ENCODE peak calls at places on chromosomes 12 and 14, in seven cellular contexts. Z is lung, S is GM23248, I is psoas muscle, P is ascending aorta, N is Peyer's patch, U is fibroblast of lung. B is an unnamed sample.
A peak's percentile ranks its signal among the peaks of the same experiment; 100 is the strongest.

GRCh38 chr12:58803893-58804292 is 116.4 kb downstream of the LRIG3 start:
- DNase-seq in N (no peak), P (no peak), Z (no peak), U (peak; percentile 83), I (no peak), S (peak; percentile 85), B (no peak)

GRCh38 chr14:80751285-80751684 is 190.3 kb downstream of the CEP128 start:
- DNase-seq in Z (no peak), U (no peak), I (no peak), P (no peak), N (no peak), S (no peak), B (no peak)

GRCh38 chr14:95255487-95255886 is 64.2 kb downstream of the CLMN start:
- DNase-seq in P (no peak), I (peak; percentile 37), U (peak; percentile 32), S (no peak), Z (peak; percentile 84), N (peak; percentile 33), B (peak; percentile 42)

GRCh38 chr14:97642631-97643030 is 845.4 kb downstream of the VRK1 start:
- DNase-seq in I (no peak), N (no peak), S (no peak), P (no peak), Z (no peak), U (no peak), B (no peak)

GRCh38 chr14:40240456-40240855 is 808.2 kb upstream of the FBXO33 start:
- DNase-seq in S (no peak), U (no peak), Z (no peak), P (no peak), N (no peak), I (no peak), B (no peak)

GRCh38 chr12:31773867-31774266 is 45.0 kb upstream of the AMN1 start:
- DNase-seq in I (no peak), N (peak; percentile 51), U (no peak), P (no peak), Z (no peak), S (no peak), B (no peak)

GRCh38 chr14:101379842-101380241 is 181.5 kb upstream of the DIO3 start:
- DNase-seq in P (no peak), U (no peak), N (no peak), S (no peak), Z (no peak), I (no peak), B (no peak)

GRCh38 chr14:56528927-56529326 is 50.7 kb upstream of the TMEM260 start:
- DNase-seq in I (no peak), P (no peak), Z (no peak), N (no peak), U (no peak), S (no peak), B (no peak)

GRCh38 chr12:3086729-3087323 is 9.6 kb downstream of the TSPAN9 start:
- DNase-seq in P (no peak), I (no peak), Z (no peak), S (no peak), U (no peak), N (no peak), B (no peak)

GRCh38 chr14:92199763-92200162 is 78.0 kb downstream of the CPSF2 start:
- DNase-seq in I (no peak), Z (no peak), U (no peak), P (peak; percentile 21), N (no peak), S (no peak), B (no peak)

GRCh38 chr12:39643052-39643451 is 23.4 kb upstream of the ABCD2 start:
- DNase-seq in P (no peak), Z (no peak), S (no peak), N (no peak), U (no peak), I (no peak), B (no peak)

GRCh38 chr14:68734231-68734732 is 58.6 kb downstream of the ZFP36L1 start:
- DNase-seq in Z (no peak), S (no peak), U (no peak), N (peak; percentile 31), I (no peak), P (no peak), B (no peak)

GRCh38 chr12:44246481-44247105 is 410.7 kb downstream of the TMEM117 start:
- DNase-seq in S (no peak), Z (no peak), I (no peak), P (no peak), U (no peak), N (no peak), B (no peak)

GRCh38 chr14:85131523-85131922 is 398.4 kb upstream of the FLRT2 start:
- DNase-seq in S (no peak), N (no peak), U (no peak), P (no peak), Z (no peak), I (no peak), B (peak; percentile 15)

GRCh38 chr12:78149459-78149858 is 318.8 kb downstream of the NAV3 start:
- DNase-seq in I (no peak), N (no peak), Z (no peak), U (peak; percentile 9), S (no peak), P (no peak), B (no peak)

GRCh38 chr14:91372680-91373495 is 44.7 kb downstream of the CCDC88C start:
- DNase-seq in U (no peak), Z (no peak), N (peak; percentile 70), S (no peak), P (no peak), I (no peak), B (no peak)

DNA sequence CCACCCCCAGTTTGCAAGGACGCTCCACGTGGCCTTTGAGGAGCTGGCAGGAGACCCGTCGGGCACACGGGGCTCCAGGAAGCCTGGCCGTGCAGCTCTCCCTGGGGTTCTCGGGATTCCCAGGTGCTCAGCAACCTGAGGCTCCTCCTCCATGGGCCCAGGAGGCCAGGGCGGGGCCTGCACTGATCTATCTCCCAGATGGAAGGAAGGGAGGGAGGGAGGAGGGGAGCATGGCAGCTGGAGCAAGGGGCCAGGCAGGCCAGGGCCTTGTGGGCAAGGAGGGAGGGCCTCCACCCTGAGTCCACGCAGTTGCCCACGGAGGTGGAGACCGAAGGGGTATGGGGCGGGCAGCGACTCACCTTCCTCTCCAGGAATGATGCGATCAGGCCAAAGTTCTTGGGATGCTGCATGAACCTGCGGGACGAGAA is 127.3 kb downstream of the RFLNA start:
- DNase-seq in P (peak; percentile 79), N (no peak), S (peak; percentile 46), I (no peak), U (peak; percentile 42), Z (peak; percentile 68), B (peak; percentile 85)
- H3K4me1 ChIP-seq in P (peaks cover 10% of the 10 kb centered on the region), N (peaks cover 17% of the 10 kb centered on the region), S (peaks cover 20% of the 10 kb centered on the region), I (peaks cover 25% of the 10 kb centered on the region), U (peaks cover 28% of the 10 kb centered on the region), Z (peaks cover 11% of the 10 kb centered on the region), B (peaks cover 22% of the 10 kb centered on the region)

GRCh38 chr14:44962573-44963528 is 861 bp downstream of the TOGARAM1 start:
- DNase-seq in Z (peak; percentile 47), N (peak; percentile 23), S (peak; percentile 82), U (peak; percentile 50), I (peak; percentile 66), P (peak; percentile 75), B (peak; percentile 29)
- H3K4me1 ChIP-seq in Z (peaks cover 8% of the 10 kb centered on the region), N (peaks cover 40% of the 10 kb centered on the region), S (peaks cover 46% of the 10 kb centered on the region), U (peaks cover 2% of the 10 kb centered on the region), I (peaks cover 65% of the 10 kb centered on the region), P (peaks cover 4% of the 10 kb centered on the region), B (peaks cover 6% of the 10 kb centered on the region)

DNA sequence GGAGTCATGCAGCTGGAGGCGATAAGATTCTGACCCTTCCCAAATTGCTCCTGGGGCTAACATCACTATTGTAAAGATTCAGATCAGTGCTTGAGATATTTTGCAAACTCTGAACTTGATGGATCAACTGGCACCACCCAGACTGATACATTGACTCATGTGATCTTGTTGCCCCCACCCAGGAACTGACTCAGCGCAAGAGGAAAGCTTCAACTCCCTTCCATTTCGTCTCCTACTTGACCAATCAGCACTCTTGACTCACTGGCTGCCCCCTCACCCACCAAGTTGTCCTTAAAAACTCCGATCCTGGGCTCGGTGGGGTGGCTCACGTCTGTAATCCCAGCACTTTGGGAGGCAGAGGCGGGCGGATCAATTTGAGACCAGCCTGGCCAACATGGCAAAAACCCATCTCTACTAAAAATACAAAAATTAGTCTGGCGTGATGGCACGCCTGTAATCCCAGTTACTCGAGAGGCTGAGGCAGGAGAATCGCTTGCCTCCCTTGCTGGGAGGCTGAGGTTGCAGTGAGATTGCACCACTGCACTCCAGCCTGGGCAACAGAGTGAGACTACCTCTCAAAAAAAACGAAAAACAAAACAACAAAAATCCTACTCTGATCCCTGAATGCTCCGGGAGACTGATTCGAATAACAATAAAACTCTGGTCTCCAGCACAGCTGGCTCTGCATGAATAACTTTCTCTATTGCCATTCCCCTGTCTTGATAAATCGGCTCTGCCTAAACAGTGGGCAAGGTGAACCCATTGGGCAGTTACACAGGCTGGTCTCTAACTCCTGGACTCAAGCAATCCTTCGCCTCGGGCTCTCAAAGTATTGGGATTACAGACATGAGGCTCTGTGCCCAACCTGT is 9.8 kb upstream of the ARF6 start:
- DNase-seq in N (no peak), I (no peak), U (no peak), S (no peak), P (no peak), Z (no peak), B (no peak)
- H3K4me1 ChIP-seq in N (no peaks in the 10 kb centered on the region), I (no peaks in the 10 kb centered on the region), U (peaks cover 4% of the 10 kb centered on the region), S (peaks cover 6% of the 10 kb centered on the region), P (no peaks in the 10 kb centered on the region), Z (no peaks in the 10 kb centered on the region), B (no peaks in the 10 kb centered on the region)

DNA sequence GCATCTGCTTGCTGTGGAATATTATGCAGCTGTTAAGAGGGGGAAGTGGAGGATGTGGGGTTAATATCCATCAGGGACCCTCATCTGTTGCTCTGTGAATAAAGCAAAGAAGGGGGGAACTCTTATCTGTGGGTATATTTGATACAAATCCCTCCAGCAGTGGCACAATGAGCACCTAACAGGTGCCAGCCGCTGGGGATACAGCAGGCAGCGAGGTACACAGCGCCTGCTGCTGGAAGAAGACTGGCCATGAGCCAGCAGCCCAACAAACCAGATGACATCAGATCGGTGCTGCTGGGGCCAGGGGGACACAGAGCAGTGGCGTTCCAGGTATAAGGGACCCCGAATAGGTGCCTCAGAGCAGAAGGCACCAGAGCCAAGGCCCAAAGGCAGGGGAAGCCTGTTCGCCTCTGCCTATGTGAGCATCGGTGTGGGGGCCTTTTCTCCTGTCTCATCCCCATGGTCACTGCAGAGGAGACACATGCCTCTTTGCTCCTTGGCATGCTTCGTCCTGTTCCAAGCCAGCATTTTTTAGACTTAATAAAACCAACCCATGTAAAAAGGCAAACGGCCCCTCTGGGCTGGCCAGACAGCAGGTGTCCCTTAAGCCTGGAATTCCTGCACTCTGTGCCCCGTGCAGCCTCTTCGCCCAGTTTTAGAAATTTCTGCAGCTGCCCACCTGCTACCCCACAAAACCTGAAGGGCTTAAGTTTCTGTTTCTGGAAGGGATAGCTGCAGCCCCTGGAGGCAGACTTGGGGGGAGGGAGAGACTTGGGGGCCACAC is 1.6 kb upstream of the CKB start:
- DNase-seq in I (no peak), U (no peak), S (no peak), P (peak; percentile 64), Z (no peak), N (no peak), B (no peak)
- H3K4me1 ChIP-seq in I (peaks cover 19% of the 10 kb centered on the region), U (peaks cover 19% of the 10 kb centered on the region), S (peaks cover 19% of the 10 kb centered on the region), P (peaks cover 21% of the 10 kb centered on the region), Z (peaks cover 31% of the 10 kb centered on the region), N (peaks cover 30% of the 10 kb centered on the region), B (peaks cover 38% of the 10 kb centered on the region)

B was measured in prostate gland.